ENCODE peak calls at places on chromosome 7, in five cellular contexts. H is right atrium auricular region, F is fibroblast of the conjunctiva, Z is progenitor cell of endocrine pancreas, T is hepatocyte. W is an unnamed sample.

GRCh38 chr7:35694161-35694783 is 663 bp downstream of the HERPUD2 start:
- DNase-seq in H (no peak), F (no peak), Z (no peak), T (no peak), W (no peak)

GRCh38 chr7:132518102-132518838 is 58.0 kb downstream of the PLXNA4 start:
- DNase-seq in H (no peak), F (no peak), Z (no peak), T (no peak), W (no peak)

GRCh38 chr7:151310578-151310977 is 31.0 kb upstream of the NUB1 start:
- DNase-seq in H (no peak), F (no peak), Z (no peak), T (peak; percentile 53), W (no peak)

GRCh38 chr7:108246227-108246837 is 116.2 kb upstream of the LAMB4 start:
- DNase-seq in H (peak; percentile 59), F (peak; percentile 85), Z (no peak), T (peak; percentile 52), W (no peak)

GRCh38 chr7:130987092-130987491 is 253.1 kb upstream of the KLF14 start:
- DNase-seq in H (no peak), F (no peak), Z (no peak), T (no peak), W (no peak)

GRCh38 chr7:123367508-123368122 is 166.8 kb downstream of the IQUB start:
- DNase-seq in H (no peak), F (peak; percentile 33), Z (no peak), T (peak; percentile 69), W (no peak)

GRCh38 chr7:108099650-108100049 is 30.5 kb downstream of the LAMB4 start:
- DNase-seq in H (no peak), F (peak; percentile 29), Z (no peak), T (no peak), W (no peak)

GRCh38 chr7:42247301-42247700 is 10.3 kb upstream of the GLI3 start:
- DNase-seq in H (no peak), F (no peak), Z (no peak), T (no peak), W (no peak)

GRCh38 chr7:131196808-131197207 is 130.9 kb upstream of the MKLN1 start:
- DNase-seq in H (no peak), F (no peak), Z (no peak), T (peak; percentile 55), W (no peak)

GRCh38 chr7:26081627-26082026 is 70.4 kb upstream of the NFE2L3 start:
- DNase-seq in H (no peak), F (no peak), Z (no peak), T (peak; percentile 72), W (no peak)

GRCh38 chr7:44824894-44825526 is 22.9 kb downstream of the H2AZ2 start:
- DNase-seq in H (peak; percentile 38), F (no peak), Z (no peak), T (no peak), W (no peak)

GRCh38 chr7:1939434-1940401 is 269.6 kb downstream of the ELFN1 start:
- DNase-seq in H (no peak), F (no peak), Z (no peak), T (no peak), W (no peak)

GRCh38 chr7:84981038-84981601 is 205.7 kb downstream of the SEMA3D start:
- DNase-seq in H (no peak), F (no peak), Z (no peak), T (no peak), W (no peak)

GRCh38 chr7:1569016-1569415 is 816 bp downstream of the PSMG3 start:
- DNase-seq in H (no peak), F (no peak), Z (no peak), T (no peak), W (no peak)

GRCh38 chr7:156747718-156748117 is 107.1 kb downstream of the RNF32 start:
- DNase-seq in H (no peak), F (no peak), Z (no peak), T (no peak), W (no peak)

GRCh38 chr7:32158076-32158475 is 87.9 kb upstream of the PDE1C start:
- DNase-seq in H (no peak), F (no peak), Z (no peak), T (no peak), W (no peak)

GRCh38 chr7:82740246-82740848 is 296.8 kb upstream of the CACNA2D1 start:
- DNase-seq in H (no peak), F (peak; percentile 41), Z (peak; percentile 37), T (peak; percentile 72), W (no peak)

GRCh38 chr7:112009081-112009480 is 197.1 kb downstream of the DOCK4 start:
- DNase-seq in H (no peak), F (peak; percentile 13), Z (no peak), T (no peak), W (no peak)

GRCh38 chr7:155665957-155666287 is 21.5 kb downstream of the RBM33 start:
- DNase-seq in H (no peak), F (peak; percentile 59), Z (no peak), T (peak; percentile 44), W (no peak)

GRCh38 chr7:45865594-45866410 is 7.1 kb downstream of the CCDC201 start:
- DNase-seq in H (no peak), F (no peak), Z (no peak), T (no peak), W (no peak)

GRCh38 chr7:74220229-74220628 is 10.4 kb downstream of the LAT2 start:
- DNase-seq in H (no peak), F (no peak), Z (no peak), T (no peak), W (no peak)

GRCh38 chr7:101936612-101937231 is 119.3 kb downstream of the CUX1 start:
- DNase-seq in H (peak; percentile 79), F (no peak), Z (no peak), T (peak; percentile 77), W (no peak)